ENCODE peak calls at places on chromosomes 11 and 22, in eight cellular contexts. Q is HCT116, B is HepG2, X is endothelial cell of umbilical vein, P is K562, K is stomach, G is upper lobe of left lung, V is H1. M is an unnamed sample.

GRCh38 chr11:19422257-19422656 is 181.5 kb upstream of the E2F8 start:
- DNase-seq in Q (no peak), B (no peak), X (no peak), P (no peak), K (no peak), G (no peak), V (no peak), M (no peak)

GRCh38 chr11:92453055-92453454 is 228.4 kb downstream of the FAT3 start:
- DNase-seq in Q (no peak), B (no peak), X (no peak), P (no peak), K (no peak), G (no peak), V (no peak), M (no peak)

GRCh38 chr11:17538054-17538453 is 6.2 kb downstream of the USH1C start:
- DNase-seq in Q (no peak), B (no peak), X (no peak), P (no peak), K (no peak), G (no peak), V (no peak), M (no peak)

GRCh38 chr22:42185915-42186439 is 55.4 kb upstream of the CYP2D6 start:
- DNase-seq in Q (no peak), B (no peak), X (no peak), P (no peak), K (no peak), G (no peak), V (no peak), M (no peak)

GRCh38 chr22:37237371-37238268 is 6.4 kb downstream of the RAC2 start:
- DNase-seq in Q (no peak), B (no peak), X (no peak), P (no peak), K (no peak), G (no peak), V (no peak), M (peak)

GRCh38 chr11:117993988-117994741 is 8.0 kb downstream of the IL10RA start:
- DNase-seq in Q (no peak), B (no peak), X (no peak), P (peak), K (no peak), G (peak), V (no peak), M (peak)

GRCh38 chr11:71443736-71444410 is 4.3 kb downstream of the DHCR7 start:
- DNase-seq in Q (no peak), B (no peak), X (no peak), P (no peak), K (no peak), G (no peak), V (no peak), M (peak)

GRCh38 chr22:26949193-26949592 is 291.8 kb downstream of the MIAT start:
- DNase-seq in Q (no peak), B (no peak), X (no peak), P (peak), K (no peak), G (no peak), V (no peak), M (no peak)

GRCh38 chr11:110311783-110312578 is 15.6 kb upstream of the RDX start:
- DNase-seq in Q (no peak), B (no peak), X (peak), P (peak), K (no peak), G (no peak), V (no peak), M (no peak)

GRCh38 chr11:75011872-75012271 is 23.1 kb downstream of the NEU3 start:
- DNase-seq in Q (no peak), B (no peak), X (no peak), P (no peak), K (no peak), G (no peak), V (no peak), M (no peak)

GRCh38 chr22:17434856-17435255 is 65.6 kb downstream of the CECR2 start:
- DNase-seq in Q (no peak), B (no peak), X (no peak), P (no peak), K (no peak), G (no peak), V (no peak), M (no peak)

GRCh38 chr22:17109976-17110375 is 11.2 kb downstream of the TMEM121B start:
- DNase-seq in Q (no peak), B (no peak), X (no peak), P (no peak), K (no peak), G (no peak), V (no peak), M (no peak)

GRCh38 chr11:61092280-61092766 is 10.0 kb upstream of the CD5 start:
- DNase-seq in Q (no peak), B (no peak), X (no peak), P (no peak), K (no peak), G (peak), V (no peak), M (no peak)

DNA sequence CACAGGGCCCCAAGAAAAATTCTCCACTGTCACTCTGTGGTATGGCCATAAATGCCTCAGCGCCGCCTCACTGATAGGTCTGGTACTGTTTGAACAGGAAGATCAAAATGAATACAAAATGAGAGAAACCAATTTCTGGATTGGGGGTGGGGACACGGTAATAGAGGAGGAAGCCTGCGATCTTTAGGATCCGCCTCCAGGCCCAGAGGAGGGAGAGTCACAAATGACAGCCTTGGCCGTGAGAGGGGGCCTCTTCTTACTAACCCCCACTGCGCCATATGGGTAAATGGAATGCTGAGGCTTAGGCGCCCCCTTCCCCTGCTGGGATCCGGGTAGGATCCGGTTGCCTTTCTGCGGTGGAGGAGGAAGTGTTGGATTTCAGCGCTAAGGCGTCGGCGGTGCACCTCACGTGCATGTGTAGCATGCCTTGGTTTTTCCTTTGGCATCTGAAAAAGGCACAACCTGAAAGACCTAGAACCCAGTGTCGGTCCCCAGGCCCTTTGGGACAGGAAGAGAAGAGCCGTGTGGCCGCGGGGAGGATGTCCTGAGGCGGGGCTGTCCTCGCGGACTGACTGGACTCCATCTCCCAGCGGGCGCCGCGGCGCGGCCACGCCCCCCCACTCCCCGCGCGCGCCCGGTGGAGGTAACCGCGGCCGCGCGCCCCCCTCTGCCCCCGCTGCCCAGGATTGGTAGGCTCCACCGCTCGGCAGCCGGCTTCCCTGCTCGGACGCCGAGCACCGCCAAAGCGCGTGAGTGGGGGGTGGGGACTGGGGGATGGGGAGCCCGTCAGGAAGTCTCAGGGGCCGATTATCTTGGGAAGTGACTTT is 718 bp upstream of the MADD start:
- DNase-seq in Q (peak), B (peak), X (peak), P (peak), K (peak), G (peak), V (no peak), M (peak)
- TF ChIP-seq POLR2AphosphoS5 in Q (no peak), B (peak), X (no peak), P (peak), K (peak), G (peak), V (peak), M (no peak)

GRCh38 chr11:45906965-45907591 is at the start of gene FREY1:
- DNase-seq in Q (no peak), B (no peak), X (no peak), P (no peak), K (no peak), G (no peak), V (no peak), M (no peak)
- TF ChIP-seq POLR2A in Q (no peak), B (no peak), X (peak), P (peak), K (no peak), G (no peak), V (no peak), M (no peak)

GRCh38 chr11:45606514-45607024 is 58.9 kb downstream of the CHST1 start:
- DNase-seq in Q (no peak), B (no peak), X (no peak), P (peak), K (no peak), G (no peak), V (peak), M (no peak)
- H3K4me3 ChIP-seq in Q (no peak), B (no peak), X (no peak), P (no peak), K (no peak), G (no peak), V (no peak), M (no peak)

DNA sequence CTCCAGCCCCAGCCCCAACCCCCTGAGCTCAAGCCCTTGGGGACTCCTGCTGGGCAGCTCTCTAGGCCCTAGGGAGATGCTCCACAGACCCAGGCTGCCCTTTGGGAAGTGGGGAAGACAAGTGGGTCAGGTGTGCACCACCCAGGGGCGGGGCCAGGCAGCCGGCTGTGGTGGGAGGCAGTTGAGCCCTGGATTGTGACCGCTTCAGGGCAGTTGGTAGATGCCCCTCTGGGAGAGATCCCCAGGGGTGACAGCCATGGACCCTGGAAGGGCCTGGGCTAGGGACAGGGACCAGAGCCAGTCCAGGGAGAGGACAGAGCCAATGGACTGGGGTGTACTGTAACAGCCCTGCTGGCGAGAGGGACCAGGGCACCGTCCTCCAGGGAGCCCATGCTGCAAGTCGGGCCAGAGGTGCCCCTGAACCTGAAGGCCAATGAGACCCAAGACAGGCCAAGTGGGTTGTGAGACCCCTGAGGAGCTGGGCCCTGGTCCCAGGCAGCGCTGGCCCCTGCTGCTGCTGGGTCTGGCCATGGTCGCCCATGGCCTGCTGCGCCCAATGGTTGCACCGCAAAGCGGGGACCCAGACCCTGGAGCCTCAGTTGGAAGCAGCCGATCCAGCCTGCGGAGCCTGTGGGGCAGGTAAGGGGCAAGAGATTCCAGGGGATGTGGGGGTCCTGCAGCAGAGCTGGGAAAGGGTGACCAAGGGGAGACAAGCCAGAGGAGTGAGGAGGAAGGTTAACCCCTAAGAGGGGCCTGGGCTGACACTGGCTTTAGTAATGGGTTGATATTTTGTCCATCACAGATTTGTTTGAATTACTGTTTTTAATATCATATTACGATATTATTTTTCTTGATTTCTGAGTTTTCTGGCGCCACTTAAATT is at the start of gene IGLL5:
- DNase-seq in Q (no peak), B (no peak), X (no peak), P (no peak), K (no peak), G (peak), V (no peak), M (no peak)
- TF ChIP-seq POLR2AphosphoS5 in Q (no peak), B (no peak), X (no peak), P (no peak), K (no peak), G (no peak), V (no peak), M (no peak)

DNA sequence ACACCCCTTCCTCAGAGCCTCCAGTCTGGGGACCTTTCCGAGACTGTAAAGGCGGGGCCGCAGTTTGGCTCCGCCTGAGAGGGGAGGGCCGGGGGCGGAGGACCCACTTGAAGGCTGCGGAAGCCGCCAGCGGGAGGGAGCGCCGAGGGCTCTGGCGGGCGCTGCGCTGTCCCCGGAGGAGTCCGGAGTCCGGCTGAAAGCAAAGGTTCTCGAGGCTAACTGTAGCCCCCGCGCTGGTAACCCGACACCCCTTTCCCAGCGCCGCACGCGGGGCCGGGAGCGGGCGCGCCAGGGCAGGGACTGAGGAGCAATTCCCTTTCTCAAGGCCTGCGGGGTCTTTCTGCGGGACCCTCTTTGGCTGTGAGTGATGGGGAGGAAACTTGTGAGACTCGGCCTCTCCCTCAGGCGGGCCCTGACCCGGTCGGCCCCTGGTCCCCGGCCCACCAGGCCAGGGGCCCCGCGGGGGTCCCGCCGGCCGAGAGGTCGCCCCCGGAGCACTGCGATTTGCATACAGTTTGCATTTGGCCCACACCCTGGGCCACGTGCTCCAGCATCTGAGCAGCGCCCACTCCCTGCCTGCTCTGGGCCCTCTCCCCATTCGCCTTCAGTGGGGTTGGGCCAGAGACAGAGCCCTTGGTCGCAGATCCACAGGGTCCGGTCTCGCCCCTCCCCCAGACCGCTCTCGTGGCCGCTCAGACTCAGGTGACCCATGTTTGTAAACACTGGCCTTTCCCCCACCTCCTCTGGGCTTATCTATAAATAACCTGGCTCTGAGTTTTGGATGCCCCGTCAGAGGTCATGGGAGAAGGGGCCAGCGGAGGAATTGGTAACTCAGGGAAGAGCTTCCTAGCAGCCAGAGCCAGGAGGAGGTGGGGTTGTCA is 519 bp upstream of the ART5 start:
- DNase-seq in Q (peak), B (peak), X (peak), P (peak), K (peak), G (peak), V (peak), M (peak)
- TF ChIP-seq POLR2A in Q (no peak), B (peak), X (no peak), P (peak), K (no peak), G (peak), V (peak), M (no peak)

M was measured in sigmoid colon.